ENCODE peak calls at places on chromosomes 7 and 10, in seven cellular contexts. L, Q, E, Y, D, X and F are unnamed samples.

GRCh38 chr10:98510412-98510995 is 63.8 kb upstream of the HPS1 start:
- DNase-seq in L (no peak), Q (no peak), E (no peak), Y (no peak), D (no peak), X (no peak), F (no peak)

GRCh38 chr10:118332247-118332646 is 9.9 kb downstream of the FAM204A start:
- DNase-seq in L (no peak), Q (no peak), E (no peak), Y (no peak), D (no peak), X (no peak), F (no peak)

GRCh38 chr10:34996843-34997242 is 93.3 kb downstream of the CUL2 start:
- DNase-seq in L (no peak), Q (no peak), E (peak), Y (no peak), D (no peak), X (no peak), F (peak)

GRCh38 chr10:110074986-110075664 is 67.3 kb downstream of the ADD3 start:
- DNase-seq in L (no peak), Q (no peak), E (no peak), Y (no peak), D (no peak), X (no peak), F (no peak)

GRCh38 chr10:24465124-24465874 is 256.4 kb downstream of the KIAA1217 start:
- DNase-seq in L (no peak), Q (no peak), E (no peak), Y (no peak), D (no peak), X (no peak), F (no peak)

GRCh38 chr10:109939253-109939961 is 16.1 kb upstream of the XPNPEP1 start:
- DNase-seq in L (no peak), Q (no peak), E (no peak), Y (no peak), D (no peak), X (no peak), F (no peak)

GRCh38 chr7:47771990-47772360 is 176.3 kb downstream of the PKD1L1 start:
- DNase-seq in L (no peak), Q (no peak), E (no peak), Y (no peak), D (no peak), X (no peak), F (no peak)

GRCh38 chr10:59434463-59435326 is 72.3 kb upstream of the FAM13C start:
- DNase-seq in L (no peak), Q (no peak), E (no peak), Y (no peak), D (no peak), X (no peak), F (no peak)

GRCh38 chr10:95295031-95295755 is 4.4 kb upstream of the PDLIM1 start:
- DNase-seq in L (peak), Q (no peak), E (peak), Y (no peak), D (no peak), X (no peak), F (no peak)

GRCh38 chr10:48289652-48290238 is 15.2 kb upstream of the FRMPD2 start:
- DNase-seq in L (peak), Q (peak), E (no peak), Y (no peak), D (peak), X (peak), F (peak)

GRCh38 chr7:6579446-6579845 is 2.2 kb downstream of the ZDHHC4 start:
- DNase-seq in L (no peak), Q (no peak), E (no peak), Y (no peak), D (no peak), X (no peak), F (no peak)

GRCh38 chr7:14504134-14504533 is 398.4 kb downstream of the DGKB start:
- DNase-seq in L (no peak), Q (no peak), E (no peak), Y (no peak), D (no peak), X (no peak), F (no peak)

GRCh38 chr10:121080324-121080807 is 229.2 kb downstream of the WDR11 start:
- DNase-seq in L (peak), Q (no peak), E (peak), Y (no peak), D (no peak), X (no peak), F (no peak)

GRCh38 chr10:43396061-43396927 is 12.7 kb downstream of the HNRNPF start:
- DNase-seq in L (peak), Q (peak), E (peak), Y (no peak), D (peak), X (no peak), F (peak)

GRCh38 chr10:18683427-18683826 is 24.2 kb downstream of the ARL5B start:
- DNase-seq in L (no peak), Q (no peak), E (no peak), Y (no peak), D (no peak), X (no peak), F (no peak)

GRCh38 chr10:88064608-88065383 is 201.4 kb downstream of the PTEN start:
- DNase-seq in L (peak), Q (peak), E (peak), Y (peak), D (peak), X (no peak), F (peak)

GRCh38 chr7:6307762-6308161 is 35.3 kb upstream of the CYTH3 start:
- DNase-seq in L (no peak), Q (no peak), E (no peak), Y (no peak), D (no peak), X (no peak), F (no peak)

GRCh38 chr10:26216577-26216948 is at the start of gene GAD2:
- DNase-seq in L (no peak), Q (no peak), E (no peak), Y (no peak), D (no peak), X (no peak), F (no peak)

GRCh38 chr10:133471300-133472109 is 17.8 kb downstream of the SCART1 start:
- DNase-seq in L (no peak), Q (no peak), E (no peak), Y (no peak), D (no peak), X (no peak), F (no peak)

GRCh38 chr10:92413011-92413410 is 122.0 kb downstream of the MARCHF5 start:
- DNase-seq in L (no peak), Q (no peak), E (no peak), Y (no peak), D (no peak), X (no peak), F (no peak)

GRCh38 chr10:110113670-110114337 is 93.6 kb upstream of the MXI1 start:
- DNase-seq in L (no peak), Q (no peak), E (no peak), Y (no peak), D (no peak), X (no peak), F (no peak)

GRCh38 chr7:130721486-130722277 is 12.3 kb downstream of the KLF14 start:
- DNase-seq in L (peak), Q (peak), E (peak), Y (no peak), D (no peak), X (peak), F (peak)

GRCh38 chr10:103678104-103678526 is 177.3 kb downstream of the SH3PXD2A start:
- DNase-seq in L (peak), Q (peak), E (peak), Y (no peak), D (peak), X (no peak), F (peak)

GRCh38 chr7:74462707-74463100 is 9.0 kb downstream of the GTF2IRD1 start:
- DNase-seq in L (no peak), Q (no peak), E (peak), Y (no peak), D (no peak), X (no peak), F (no peak)

GRCh38 chr10:132571565-132572544 is 34.3 kb downstream of the INPP5A start:
- DNase-seq in L (no peak), Q (peak), E (peak), Y (no peak), D (no peak), X (peak), F (peak)

GRCh38 chr7:130150587-130150986 is 54.6 kb downstream of the TMEM209 start:
- DNase-seq in L (no peak), Q (no peak), E (no peak), Y (no peak), D (no peak), X (no peak), F (no peak)

GRCh38 chr10:102120142-102120986 is at the start of gene LDB1:
- DNase-seq in L (peak), Q (peak), E (peak), Y (peak), D (peak), X (peak), F (peak)

GRCh38 chr7:127584648-127585043 is 750 bp downstream of the GCC1 start:
- DNase-seq in L (no peak), Q (no peak), E (no peak), Y (no peak), D (no peak), X (no peak), F (no peak)

GRCh38 chr7:144404911-144405310 is 1.4 kb upstream of the NOBOX start:
- DNase-seq in L (no peak), Q (no peak), E (no peak), Y (no peak), D (no peak), X (no peak), F (no peak)

GRCh38 chr7:45053941-45054340 is 34.8 kb downstream of the NACAD start:
- DNase-seq in L (no peak), Q (no peak), E (no peak), Y (no peak), D (no peak), X (no peak), F (no peak)

GRCh38 chr10:30587522-30588031 is 42.0 kb downstream of the LYZL2 start:
- DNase-seq in L (peak), Q (peak), E (no peak), Y (no peak), D (no peak), X (no peak), F (peak)

DNA sequence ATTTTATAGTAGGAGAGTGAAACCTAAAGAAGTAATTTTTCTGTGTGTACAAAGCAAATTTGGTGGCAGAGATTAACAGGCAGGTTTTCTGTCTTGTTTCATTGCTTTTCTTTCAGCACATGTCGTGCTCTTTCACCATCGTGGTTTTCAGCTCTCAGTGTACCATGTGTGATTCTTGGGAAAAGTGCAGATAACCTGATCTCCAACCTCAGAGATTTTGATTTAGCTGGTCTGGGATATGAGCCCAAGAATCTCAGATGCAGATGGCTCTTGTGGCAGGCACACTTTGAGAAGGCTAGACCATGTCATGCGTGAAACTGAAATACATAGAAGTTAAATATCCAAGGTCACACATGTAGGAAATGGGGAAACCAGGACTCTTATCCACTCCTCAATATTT is 317.4 kb downstream of the EXOC4 start:
- DNase-seq in L (no peak), Q (no peak), E (no peak), Y (no peak), D (no peak), X (no peak), F (no peak)
- H3K27ac ChIP-seq in L (no peak), Q (no peak), E (no peak), Y (no peak), D (no peak), X (no peak), F (no peak)

DNA sequence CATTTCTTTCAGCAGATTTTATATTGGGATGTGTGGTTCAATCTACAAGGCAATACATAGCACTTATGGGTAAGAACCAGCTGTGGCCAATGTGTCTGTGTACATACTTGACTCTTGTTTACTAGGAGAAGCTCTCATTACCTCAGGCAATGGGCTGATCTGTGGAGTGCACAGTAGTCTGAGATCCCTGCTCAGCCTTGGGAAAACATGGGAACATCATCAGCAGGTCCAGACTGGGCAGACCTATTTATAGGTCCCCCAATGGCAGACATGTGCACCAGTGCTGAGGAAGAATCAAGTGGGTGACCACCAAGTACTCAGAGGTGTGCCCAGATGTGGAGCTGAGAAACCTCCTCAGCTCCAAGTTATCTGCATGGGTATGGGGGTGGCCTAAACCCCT is 349.7 kb downstream of the KIF20B start:
- DNase-seq in L (no peak), Q (no peak), E (no peak), Y (no peak), D (no peak), X (no peak), F (no peak)
- H3K27ac ChIP-seq in L (no peak), Q (no peak), E (no peak), Y (no peak), D (no peak), X (peak), F (no peak)

GRCh38 chr7:106344206-106344605 is 59.4 kb upstream of the NAMPT start:
- DNase-seq in L (no peak), Q (no peak), E (no peak), Y (no peak), D (no peak), X (no peak), F (no peak)
- H3K27ac ChIP-seq in L (peak), Q (peak), E (no peak), Y (no peak), D (no peak), X (no peak), F (peak)

DNA sequence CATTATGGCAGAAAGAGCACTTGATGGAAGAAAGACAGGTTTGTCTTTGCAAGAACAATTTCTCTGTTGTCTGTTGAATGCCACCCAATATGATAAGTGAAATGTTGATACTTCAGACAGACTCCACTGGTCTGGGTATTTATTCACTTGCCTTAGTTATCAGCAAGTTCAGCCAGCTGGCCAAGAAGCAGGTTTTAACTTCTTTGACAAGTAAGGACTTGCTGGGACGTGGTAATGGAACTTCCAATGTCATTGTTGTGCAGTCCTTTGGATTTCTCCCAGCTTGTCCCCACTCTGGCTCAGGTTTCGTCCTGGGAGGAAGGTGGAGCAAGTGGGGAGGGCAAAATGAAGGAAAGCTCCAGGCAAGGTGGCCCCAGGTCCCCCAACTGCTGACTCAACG is 497.4 kb downstream of the RPS24 start:
- DNase-seq in L (no peak), Q (no peak), E (no peak), Y (no peak), D (no peak), X (no peak), F (no peak)
- H3K27ac ChIP-seq in L (no peak), Q (no peak), E (no peak), Y (no peak), D (no peak), X (no peak), F (no peak)

GRCh38 chr7:2444476-2444875 is 31.7 kb downstream of the GRIFIN start:
- DNase-seq in L (peak), Q (peak), E (peak), Y (no peak), D (no peak), X (no peak), F (no peak)

GRCh38 chr7:2446676-2447075 is 29.5 kb downstream of the GRIFIN start:
- DNase-seq in L (no peak), Q (no peak), E (no peak), Y (no peak), D (no peak), X (no peak), F (no peak)

GRCh38 chr7:2443491-2443890 is 32.7 kb downstream of the GRIFIN start:
- DNase-seq in L (no peak), Q (no peak), E (no peak), Y (no peak), D (no peak), X (no peak), F (no peak)

GRCh38 chr7:2445047-2445446 is 31.2 kb downstream of the GRIFIN start:
- DNase-seq in L (no peak), Q (no peak), E (peak), Y (no peak), D (no peak), X (no peak), F (no peak)

DNA sequence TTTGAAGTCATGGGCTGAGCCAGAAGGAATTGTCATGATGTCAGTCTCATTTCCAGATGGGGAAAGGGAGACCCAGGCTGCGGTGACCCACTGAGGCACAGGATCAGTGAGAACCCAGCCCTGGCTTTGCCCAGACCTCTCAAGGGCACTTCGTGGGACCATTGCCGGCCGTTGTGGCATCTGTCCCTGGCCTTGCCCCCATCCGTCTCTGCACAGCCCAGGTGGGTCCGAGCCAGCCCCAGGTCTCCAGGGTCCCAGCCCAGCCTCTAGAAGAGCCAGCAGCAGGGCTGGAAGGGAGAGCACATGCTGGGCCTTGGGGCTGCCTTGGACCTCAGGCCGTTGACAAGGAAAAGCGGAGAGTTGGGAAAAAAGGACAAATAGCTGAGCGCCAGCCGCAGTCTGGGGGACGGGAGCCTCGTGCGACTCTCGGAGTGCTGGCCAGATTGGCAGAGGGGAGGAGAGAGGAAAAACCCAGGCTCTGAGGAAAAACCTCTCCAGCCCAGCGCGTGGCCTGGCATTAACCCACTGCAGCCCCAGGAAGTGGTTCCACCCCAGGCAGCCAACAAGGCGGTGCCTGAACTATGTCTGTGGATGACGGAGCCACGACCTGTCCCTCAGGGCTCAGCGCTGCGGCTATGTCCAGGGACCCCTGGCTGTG is 30.2 kb downstream of the GRIFIN start:
- DNase-seq in L (no peak), Q (no peak), E (no peak), Y (no peak), D (no peak), X (no peak), F (no peak)
- H3K27ac ChIP-seq in L (no peak), Q (no peak), E (no peak), Y (no peak), D (no peak), X (no peak), F (no peak)

DNA sequence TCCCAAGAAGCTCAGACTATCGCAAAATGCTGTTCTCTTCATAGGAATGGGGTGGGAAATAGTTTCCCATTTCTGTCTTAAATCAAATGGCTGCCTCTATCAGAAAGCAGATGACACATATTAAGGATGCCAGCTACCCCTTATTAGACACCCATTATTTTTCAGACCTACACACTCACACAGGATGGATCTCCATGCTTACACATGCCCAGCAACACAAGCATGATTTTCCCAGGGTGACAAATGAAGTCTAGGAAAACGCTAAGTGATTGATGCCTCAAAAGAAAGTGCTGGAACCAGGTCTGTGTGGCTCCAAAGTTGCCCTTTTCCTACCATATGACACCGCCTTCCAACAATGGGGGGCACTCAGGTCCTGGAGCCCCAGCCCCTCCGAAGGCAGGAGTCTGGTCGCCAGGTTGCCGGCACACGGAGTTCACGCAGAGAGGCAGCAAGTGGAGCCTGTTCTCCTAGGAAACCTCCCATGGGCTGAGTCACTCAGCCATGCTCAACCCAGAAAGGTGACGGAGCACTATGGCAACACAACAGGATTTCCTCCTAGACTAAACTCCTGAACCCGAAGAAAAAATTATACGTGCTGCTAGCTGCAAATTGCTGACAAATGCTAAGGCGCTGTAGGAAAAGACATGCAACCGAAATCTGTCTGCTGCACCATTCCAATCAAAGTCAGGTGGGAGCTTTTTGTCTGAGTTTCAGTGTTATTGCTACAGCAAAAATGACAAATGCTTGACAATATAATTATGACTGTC is 19.8 kb downstream of the VOPP1 start:
- DNase-seq in L (no peak), Q (peak), E (peak), Y (peak), D (no peak), X (no peak), F (peak)
- H3K27ac ChIP-seq in L (peak), Q (peak), E (peak), Y (peak), D (no peak), X (no peak), F (no peak)

DNA sequence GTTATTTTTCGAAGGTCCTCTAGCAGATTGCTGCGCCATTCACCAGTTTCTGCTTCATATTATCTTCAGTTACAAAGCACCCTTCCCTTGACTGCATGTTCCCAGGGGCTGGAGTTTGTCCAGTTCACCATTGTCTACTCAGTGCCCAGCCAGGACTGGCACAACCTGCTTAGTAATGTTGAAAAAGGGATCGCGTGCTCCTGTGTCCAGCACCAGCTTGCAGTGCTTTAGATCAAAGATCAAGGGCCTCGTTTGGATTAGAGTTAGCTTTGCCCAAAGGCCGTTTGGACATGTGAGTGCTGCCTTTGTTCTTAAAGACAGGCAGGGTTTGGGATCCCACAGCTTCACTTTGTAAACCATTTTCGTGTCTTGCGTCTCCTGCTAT is 867 bp downstream of the ATP6V0E2 start:
- DNase-seq in L (no peak), Q (no peak), E (no peak), Y (no peak), D (no peak), X (no peak), F (no peak)
- H3K27ac ChIP-seq in L (peak), Q (no peak), E (no peak), Y (no peak), D (no peak), X (no peak), F (no peak)